ENCODE peak calls at places on chromosomes 3 and 15, in five cellular contexts. G is A549, U is left lung, P is Ammon's horn, F is midbrain. E is an unnamed sample.

GRCh38 chr15:41821831-41822230 is 6.1 kb upstream of the JMJD7 start:
- DNase-seq in G (no peak), U (peak; percentile 36), P (peak; percentile 54), F (peak; percentile 35), E (no peak)

GRCh38 chr3:114624047-114624445 is 330.2 kb downstream of the TIGIT start:
- DNase-seq in G (peak; percentile 41), U (no peak), P (peak; percentile 79), F (peak; percentile 72), E (no peak)

GRCh38 chr3:31893174-31893573 is 87.9 kb downstream of the OSBPL10 start:
- DNase-seq in G (no peak), U (no peak), P (no peak), F (no peak), E (no peak)

GRCh38 chr3:16406579-16406978 is 106.9 kb downstream of the RFTN1 start:
- DNase-seq in G (no peak), U (no peak), P (no peak), F (no peak), E (no peak)

GRCh38 chr3:18579659-18580058 is 154.5 kb upstream of the SATB1 start:
- DNase-seq in G (no peak), U (no peak), P (no peak), F (no peak), E (no peak)

GRCh38 chr3:183837894-183838293 is 12.5 kb upstream of the MAP6D1 start:
- DNase-seq in G (no peak), U (no peak), P (no peak), F (no peak), E (no peak)

GRCh38 chr15:25134546-25134945 is 179.8 kb downstream of the SNRPN start:
- DNase-seq in G (no peak), U (no peak), P (no peak), F (no peak), E (no peak)

GRCh38 chr15:40754883-40755815 is at the start of gene RMDN3:
- DNase-seq in G (peak; percentile 84), U (peak; percentile 99), P (peak; percentile 94), F (peak; percentile 95), E (peak; percentile 92)

GRCh38 chr15:58487724-58488120 is 55.9 kb downstream of the LIPC start:
- DNase-seq in G (no peak), U (no peak), P (no peak), F (no peak), E (no peak)

GRCh38 chr3:58173029-58173669 is 37.6 kb downstream of the DNASE1L3 start:
- DNase-seq in G (no peak), U (no peak), P (no peak), F (no peak), E (no peak)

GRCh38 chr15:95499397-95499796 is 831.1 kb upstream of the NR2F2 start:
- DNase-seq in G (no peak), U (no peak), P (no peak), F (no peak), E (no peak)

GRCh38 chr3:46851364-46852328 is 11.6 kb downstream of the MYL3 start:
- DNase-seq in G (no peak), U (no peak), P (no peak), F (no peak), E (no peak)

GRCh38 chr3:64053581-64053980 is 30.3 kb upstream of the PSMD6 start:
- DNase-seq in G (no peak), U (no peak), P (no peak), F (no peak), E (no peak)

GRCh38 chr3:126350502-126351085 is 6.6 kb downstream of the KLF15 start:
- DNase-seq in G (no peak), U (peak; percentile 54), P (no peak), F (no peak), E (no peak)

GRCh38 chr15:77144492-77145070 is 73.7 kb upstream of the TSPAN3 start:
- DNase-seq in G (no peak), U (no peak), P (no peak), F (no peak), E (no peak)